ENCODE peak calls at places on chromosome 22, in four cellular contexts. One of them, this sample, is unnamed.

GRCh38 chr22:27466229-27466628 is 335.3 kb downstream of the MN1 start:
- DNase-seq in coronary artery: no peak
- DNase-seq in adipocyte: peak; percentile 17
- DNase-seq in foreskin fibroblast: no peak
- DNase-seq in this sample: no peak

GRCh38 chr22:26711205-26711958 is 54.0 kb downstream of the MIAT start:
- DNase-seq in coronary artery: no peak
- DNase-seq in adipocyte: peak; percentile 16
- DNase-seq in foreskin fibroblast: peak; percentile 28
- DNase-seq in this sample: no peak

GRCh38 chr22:31898911-31899310 is 45.4 kb upstream of the YWHAH start:
- DNase-seq in coronary artery: no peak
- DNase-seq in adipocyte: no peak
- DNase-seq in foreskin fibroblast: no peak
- DNase-seq in this sample: no peak

GRCh38 chr22:19843107-19843856 is 11.4 kb downstream of the GNB1L start:
- DNase-seq in coronary artery: no peak
- DNase-seq in adipocyte: no peak
- DNase-seq in foreskin fibroblast: no peak
- DNase-seq in this sample: no peak

GRCh38 chr22:30822216-30823014 is 127.7 kb downstream of the OSBP2 start:
- DNase-seq in coronary artery: peak; percentile 24
- DNase-seq in adipocyte: peak; percentile 47
- DNase-seq in foreskin fibroblast: no peak
- DNase-seq in this sample: no peak

GRCh38 chr22:40329021-40329456 is 17.3 kb upstream of the ADSL start:
- DNase-seq in coronary artery: no peak
- DNase-seq in adipocyte: no peak
- DNase-seq in foreskin fibroblast: no peak
- DNase-seq in this sample: peak; percentile 78

GRCh38 chr22:46047841-46048595 is 71.1 kb upstream of the WNT7B start:
- DNase-seq in coronary artery: peak; percentile 78
- DNase-seq in adipocyte: no peak
- DNase-seq in foreskin fibroblast: no peak
- DNase-seq in this sample: no peak

GRCh38 chr22:49970528-49971231 is 10.1 kb downstream of the PIM3 start:
- DNase-seq in coronary artery: peak; percentile 98
- DNase-seq in adipocyte: peak; percentile 97
- DNase-seq in foreskin fibroblast: peak; percentile 99
- DNase-seq in this sample: peak; percentile 90

GRCh38 chr22:40120783-40121182 is 56.9 kb upstream of the TNRC6B start:
- DNase-seq in coronary artery: no peak
- DNase-seq in adipocyte: no peak
- DNase-seq in foreskin fibroblast: peak; percentile 1
- DNase-seq in this sample: no peak

GRCh38 chr22:22882033-22882717 is 5.4 kb upstream of the IGLL5 start:
- DNase-seq in coronary artery: peak; percentile 64
- DNase-seq in adipocyte: no peak
- DNase-seq in foreskin fibroblast: no peak
- DNase-seq in this sample: no peak

GRCh38 chr22:20000246-20001081 is 16.2 kb downstream of the ARVCF start:
- DNase-seq in coronary artery: no peak
- DNase-seq in adipocyte: no peak
- DNase-seq in foreskin fibroblast: no peak
- DNase-seq in this sample: no peak

GRCh38 chr22:49976439-49977175 is 16.0 kb downstream of the PIM3 start:
- DNase-seq in coronary artery: no peak
- DNase-seq in adipocyte: no peak
- DNase-seq in foreskin fibroblast: no peak
- DNase-seq in this sample: no peak

GRCh38 chr22:27032121-27032761 is 374.9 kb downstream of the MIAT start:
- DNase-seq in coronary artery: peak; percentile 79
- DNase-seq in adipocyte: no peak
- DNase-seq in foreskin fibroblast: no peak
- DNase-seq in this sample: no peak

GRCh38 chr22:49760630-49761571 is 66.8 kb downstream of the BRD1 start:
- DNase-seq in coronary artery: peak; percentile 62
- DNase-seq in adipocyte: no peak
- DNase-seq in foreskin fibroblast: no peak
- DNase-seq in this sample: peak; percentile 77

GRCh38 chr22:44335903-44336803 is 23.4 kb upstream of the SHISAL1 start:
- DNase-seq in coronary artery: no peak
- DNase-seq in adipocyte: no peak
- DNase-seq in foreskin fibroblast: no peak
- DNase-seq in this sample: no peak

GRCh38 chr22:17994424-17995108 is 29.8 kb downstream of the MICAL3 start:
- DNase-seq in coronary artery: no peak
- DNase-seq in adipocyte: no peak
- DNase-seq in foreskin fibroblast: no peak
- DNase-seq in this sample: no peak

GRCh38 chr22:44317886-44318637 is 5.3 kb upstream of the SHISAL1 start:
- DNase-seq in coronary artery: no peak
- DNase-seq in adipocyte: no peak
- DNase-seq in foreskin fibroblast: no peak
- DNase-seq in this sample: no peak

GRCh38 chr22:30305906-30306628 is 16.8 kb upstream of the CASTOR1 start:
- DNase-seq in coronary artery: no peak
- DNase-seq in adipocyte: no peak
- DNase-seq in foreskin fibroblast: no peak
- DNase-seq in this sample: peak; percentile 98

GRCh38 chr22:17774206-17774927 is at the start of gene BID:
- DNase-seq in coronary artery: no peak
- DNase-seq in adipocyte: peak; percentile 84
- DNase-seq in foreskin fibroblast: no peak
- DNase-seq in this sample: no peak

GRCh38 chr22:28896611-28897010 is 13.2 kb downstream of the ZNRF3 start:
- DNase-seq in coronary artery: no peak
- DNase-seq in adipocyte: no peak
- DNase-seq in foreskin fibroblast: no peak
- DNase-seq in this sample: peak; percentile 41

GRCh38 chr22:38264322-38264843 is 8.4 kb downstream of the TMEM184B start:
- DNase-seq in coronary artery: no peak
- DNase-seq in adipocyte: no peak
- DNase-seq in foreskin fibroblast: no peak
- DNase-seq in this sample: no peak

GRCh38 chr22:44369241-44369652 is 56.5 kb upstream of the SHISAL1 start:
- DNase-seq in coronary artery: peak; percentile 53
- DNase-seq in adipocyte: no peak
- DNase-seq in foreskin fibroblast: no peak
- DNase-seq in this sample: no peak

GRCh38 chr22:17772249-17772962 is 1.9 kb downstream of the BID start:
- DNase-seq in coronary artery: no peak
- DNase-seq in adipocyte: peak; percentile 58
- DNase-seq in foreskin fibroblast: peak; percentile 53
- DNase-seq in this sample: no peak

GRCh38 chr22:33743756-33744155 is 176.5 kb downstream of the LARGE1 start:
- DNase-seq in coronary artery: no peak
- DNase-seq in adipocyte: no peak
- DNase-seq in foreskin fibroblast: no peak
- DNase-seq in this sample: no peak

GRCh38 chr22:49948116-49948515 is 12.5 kb upstream of the PIM3 start:
- DNase-seq in coronary artery: no peak
- DNase-seq in adipocyte: no peak
- DNase-seq in foreskin fibroblast: no peak
- DNase-seq in this sample: no peak

DNA sequence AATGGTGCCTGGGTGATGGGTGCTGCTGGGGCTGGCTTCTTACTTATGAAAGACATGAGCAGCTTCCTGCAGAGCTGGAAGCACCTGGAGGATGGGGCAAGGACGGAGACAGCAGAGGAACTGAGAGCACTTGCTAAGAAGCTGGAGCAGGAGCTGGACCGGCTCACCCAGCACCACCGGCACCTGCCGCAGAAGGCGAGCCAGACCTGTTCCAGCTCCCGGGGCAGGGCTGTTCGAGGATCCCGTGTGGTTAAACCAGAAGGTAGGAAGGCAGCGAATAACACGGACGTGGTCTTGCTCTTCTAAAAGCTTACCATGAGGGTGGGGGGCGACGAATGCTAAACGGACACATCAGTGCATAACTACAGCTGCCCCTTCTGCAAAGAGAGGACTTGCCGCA is 9.3 kb downstream of the APOL5 start:
- DNase-seq in coronary artery: no peak
- DNase-seq in adipocyte: no peak
- DNase-seq in foreskin fibroblast: no peak
- DNase-seq in this sample: no peak
- H3K4me3 ChIP-seq in coronary artery: no peak overlapping the region
- H3K4me3 ChIP-seq in adipocyte: no peak overlapping the region
- H3K4me3 ChIP-seq in foreskin fibroblast: no peak overlapping the region
- H3K4me3 ChIP-seq in this sample: no peak overlapping the region

GRCh38 chr22:21624880-21625791 is 4.7 kb downstream of the YDJC start:
- DNase-seq in coronary artery: no peak
- DNase-seq in adipocyte: no peak
- DNase-seq in foreskin fibroblast: no peak
- DNase-seq in this sample: no peak
- H3K4me3 ChIP-seq in coronary artery: no peak overlapping the region
- H3K4me3 ChIP-seq in adipocyte: no peak overlapping the region
- H3K4me3 ChIP-seq in foreskin fibroblast: no peak overlapping the region
- H3K4me3 ChIP-seq in this sample: no peak overlapping the region

DNA sequence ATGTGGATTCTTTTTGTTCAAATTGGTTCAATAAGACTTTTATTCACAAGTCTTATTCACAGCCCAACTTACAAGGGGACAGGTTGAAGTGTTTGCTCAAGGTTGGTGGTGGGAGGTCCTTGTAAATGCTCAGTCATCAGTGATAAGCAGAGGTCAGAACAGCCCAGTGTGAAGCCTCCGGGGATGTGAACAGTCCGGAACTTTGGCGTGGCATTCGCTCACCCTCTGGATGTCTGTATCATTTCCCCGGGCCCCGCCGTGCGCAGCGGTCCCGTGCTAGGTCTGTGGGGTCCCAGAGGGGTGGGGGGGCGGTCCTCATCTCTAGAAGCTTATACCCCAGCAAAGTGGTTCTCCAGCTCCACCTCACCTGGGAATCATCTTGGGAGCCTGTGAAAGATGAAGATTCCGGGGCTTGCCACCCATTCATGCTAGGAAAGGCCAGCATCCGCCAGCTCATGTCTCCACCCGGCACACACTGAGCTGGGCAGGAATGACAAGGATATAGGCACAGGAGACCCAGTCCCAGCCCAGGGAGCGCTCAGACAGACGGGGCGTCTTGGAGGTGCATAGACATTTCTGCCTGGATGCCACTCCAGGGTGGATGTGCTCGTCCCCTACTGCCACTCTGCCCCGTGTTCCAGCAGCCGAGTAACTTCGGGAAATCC is 327.5 kb downstream of the TBC1D22A start:
- DNase-seq in coronary artery: no peak
- DNase-seq in adipocyte: no peak
- DNase-seq in foreskin fibroblast: no peak
- DNase-seq in this sample: no peak
- H3K4me3 ChIP-seq in coronary artery: peak overlapping the region; percentile 62
- H3K4me3 ChIP-seq in adipocyte: peak overlapping the region; percentile 83
- H3K4me3 ChIP-seq in foreskin fibroblast: peak overlapping the region; percentile 49
- H3K4me3 ChIP-seq in this sample: no peak overlapping the region

GRCh38 chr22:36573815-36574350 is 44.9 kb upstream of the EIF3D start:
- DNase-seq in coronary artery: no peak
- DNase-seq in adipocyte: no peak
- DNase-seq in foreskin fibroblast: no peak
- DNase-seq in this sample: no peak
- H3K4me3 ChIP-seq in coronary artery: no peak overlapping the region
- H3K4me3 ChIP-seq in adipocyte: no peak overlapping the region
- H3K4me3 ChIP-seq in foreskin fibroblast: no peak overlapping the region
- H3K4me3 ChIP-seq in this sample: no peak overlapping the region

This sample was measured in Jurkat, Clone E6-1.